ENCODE peak calls at places on chromosomes 11 and 22, in six cellular contexts. B, K, L, H, F and T are unnamed samples.

GRCh38 chr11:46513934-46514342 is 79.9 kb downstream of the AMBRA1 start:
- DNase-seq in B (no peak), K (no peak), L (peak), H (no peak), F (no peak), T (peak)

GRCh38 chr11:12806113-12806512 is 131.9 kb downstream of the TEAD1 start:
- DNase-seq in B (no peak), K (no peak), L (no peak), H (no peak), F (no peak), T (no peak)

GRCh38 chr22:45341503-45341902 is 31.8 kb downstream of the FAM118A start:
- DNase-seq in B (peak), K (no peak), L (no peak), H (no peak), F (no peak), T (no peak)

GRCh38 chr11:47380078-47380477 is 1.7 kb upstream of the SPI1 start:
- DNase-seq in B (no peak), K (no peak), L (no peak), H (no peak), F (no peak), T (no peak)

GRCh38 chr11:77187776-77188175 is 59.7 kb downstream of the MYO7A start:
- DNase-seq in B (no peak), K (no peak), L (no peak), H (no peak), F (no peak), T (no peak)

GRCh38 chr22:46436595-46437163 is 100.7 kb downstream of the CELSR1 start:
- DNase-seq in B (no peak), K (no peak), L (no peak), H (no peak), F (no peak), T (no peak)

GRCh38 chr22:49489821-49490220 is 337.9 kb downstream of the BRD1 start:
- DNase-seq in B (no peak), K (no peak), L (no peak), H (no peak), F (no peak), T (no peak)

GRCh38 chr11:125568970-125569912 is at the start of gene EI24:
- DNase-seq in B (peak), K (peak), L (peak), H (peak), F (peak), T (peak)

GRCh38 chr11:112292785-112293407 is 32.2 kb upstream of the PLET1 start:
- DNase-seq in B (no peak), K (no peak), L (no peak), H (no peak), F (peak), T (peak)

GRCh38 chr11:122375687-122376399 is 259.8 kb upstream of the BLID start:
- DNase-seq in B (no peak), K (no peak), L (no peak), H (no peak), F (peak), T (no peak)

GRCh38 chr11:78331711-78332110 is 85.9 kb downstream of the GAB2 start:
- DNase-seq in B (no peak), K (no peak), L (no peak), H (no peak), F (no peak), T (no peak)

GRCh38 chr11:123137496-123138270 is 57.4 kb downstream of the CLMP start:
- DNase-seq in B (no peak), K (no peak), L (peak), H (no peak), F (peak), T (no peak)

GRCh38 chr11:47001666-47002285 is 65.2 kb downstream of the CSTPP1 start:
- DNase-seq in B (no peak), K (no peak), L (no peak), H (no peak), F (no peak), T (no peak)

GRCh38 chr11:116649268-116649667 is 123.5 kb downstream of the BUD13 start:
- DNase-seq in B (no peak), K (no peak), L (no peak), H (no peak), F (no peak), T (no peak)

GRCh38 chr11:38593649-38594048 is 1995.6 kb upstream of the RAG2 start:
- DNase-seq in B (no peak), K (no peak), L (no peak), H (no peak), F (peak), T (no peak)

GRCh38 chr11:11667056-11667455 is 45.3 kb upstream of the GALNT18 start:
- DNase-seq in B (no peak), K (no peak), L (no peak), H (no peak), F (no peak), T (no peak)

GRCh38 chr22:28002863-28003565 is 84.0 kb upstream of the PITPNB start:
- DNase-seq in B (no peak), K (no peak), L (no peak), H (no peak), F (no peak), T (no peak)

GRCh38 chr11:31702966-31703365 is 108.2 kb downstream of the PAX6 start:
- DNase-seq in B (no peak), K (no peak), L (no peak), H (no peak), F (peak), T (no peak)

GRCh38 chr22:20244744-20245576 is 23.2 kb downstream of the RTN4R start:
- DNase-seq in B (peak), K (peak), L (no peak), H (no peak), F (no peak), T (no peak)

GRCh38 chr22:49524362-49524761 is 303.3 kb downstream of the BRD1 start:
- DNase-seq in B (no peak), K (no peak), L (no peak), H (no peak), F (no peak), T (no peak)

GRCh38 chr11:10454902-10455631 is at the start of gene AMPD3:
- DNase-seq in B (peak), K (no peak), L (no peak), H (no peak), F (peak), T (no peak)

GRCh38 chr11:64284962-64285884 is at the start of gene GPR137:
- DNase-seq in B (peak), K (peak), L (peak), H (peak), F (peak), T (no peak)

GRCh38 chr22:38826386-38826785 is 17.4 kb downstream of the NPTXR start:
- DNase-seq in B (no peak), K (no peak), L (no peak), H (no peak), F (no peak), T (no peak)